ENCODE peak calls at places on chromosomes 1 and 21, in seven cellular contexts. V is lower leg skin, A is thyroid gland, Z is IMR-90, U is HCT116, F is ovary, H is transverse colon. C is an unnamed sample.

GRCh38 chr1:97820470-97821188 is 100.2 kb downstream of the DPYD start:
- DNase-seq in V (no peak), A (no peak), Z (peak; percentile 58), U (peak; percentile 29), F (no peak), H (no peak), C (no peak)

GRCh38 chr1:155051777-155052398 is 772 bp downstream of the ADAM15 start:
- DNase-seq in V (peak; percentile 92), A (peak; percentile 76), Z (peak; percentile 13), U (no peak), F (peak; percentile 65), H (peak; percentile 69), C (peak; percentile 70)

GRCh38 chr1:35111106-35111505 is 31.9 kb downstream of the ZMYM1 start:
- DNase-seq in V (no peak), A (no peak), Z (peak; percentile 92), U (no peak), F (no peak), H (no peak), C (no peak)

GRCh38 chr1:14486401-14487110 is 111.9 kb upstream of the KAZN start:
- DNase-seq in V (no peak), A (peak; percentile 5), Z (peak; percentile 69), U (no peak), F (peak; percentile 40), H (no peak), C (no peak)

GRCh38 chr1:90955769-90956168 is 66.1 kb downstream of the ZNF644 start:
- DNase-seq in V (no peak), A (no peak), Z (no peak), U (no peak), F (no peak), H (no peak), C (no peak)

GRCh38 chr1:24699628-24700027 is 45.6 kb upstream of the CLIC4 start:
- DNase-seq in V (no peak), A (no peak), Z (peak; percentile 54), U (no peak), F (no peak), H (no peak), C (no peak)

GRCh38 chr1:1431845-1432565 is 3.5 kb upstream of the VWA1 start:
- DNase-seq in V (peak; percentile 91), A (no peak), Z (no peak), U (no peak), F (peak; percentile 64), H (peak; percentile 74), C (peak; percentile 91)

GRCh38 chr1:244239261-244239770 is 188.2 kb downstream of the ZBTB18 start:
- DNase-seq in V (peak; percentile 29), A (no peak), Z (peak; percentile 45), U (no peak), F (no peak), H (no peak), C (no peak)

GRCh38 chr1:245611251-245611650 is 456.5 kb downstream of the KIF26B start:
- DNase-seq in V (no peak), A (no peak), Z (no peak), U (no peak), F (no peak), H (no peak), C (no peak)

GRCh38 chr1:19344372-19344810 is 32.3 kb downstream of the SLC66A1 start:
- DNase-seq in V (peak; percentile 91), A (peak; percentile 50), Z (peak; percentile 28), U (no peak), F (peak; percentile 79), H (peak; percentile 63), C (peak; percentile 76)

GRCh38 chr1:36383240-36383639 is 2.5 kb downstream of the STK40 start:
- DNase-seq in V (no peak), A (no peak), Z (no peak), U (no peak), F (no peak), H (no peak), C (no peak)

GRCh38 chr1:228370941-228371740 is 35.5 kb downstream of the TRIM11 start:
- DNase-seq in V (peak; percentile 80), A (peak; percentile 41), Z (no peak), U (no peak), F (no peak), H (no peak), C (peak; percentile 15)

GRCh38 chr1:117671781-117672501 is 66.1 kb downstream of the TENT5C start:
- DNase-seq in V (peak; percentile 84), A (peak; percentile 64), Z (no peak), U (no peak), F (no peak), H (peak; percentile 67), C (peak; percentile 63)
- TF ChIP-seq CTCF in V (no peak), A (peak; percentile 50), Z (peak; percentile 16), U (no peak), F (no peak), H (peak; percentile 7), C (peak; percentile 30)

GRCh38 chr1:112391603-112391940 is 4.4 kb upstream of the CTTNBP2NL start:
- DNase-seq in V (no peak), A (no peak), Z (no peak), U (no peak), F (no peak), H (peak; percentile 19), C (no peak)
- H3K4me3 ChIP-seq in V (no peak overlapping the region), A (no peak overlapping the region), Z (no peak overlapping the region), U (no peak overlapping the region), F (peak overlapping the region; percentile 35), H (peak overlapping the region; percentile 25), C (no peak overlapping the region)

GRCh38 chr1:27488523-27489138 is 1.3 kb downstream of the WASF2 start:
- DNase-seq in V (peak; percentile 43), A (no peak), Z (peak; percentile 33), U (no peak), F (no peak), H (no peak), C (peak; percentile 26)
- TF ChIP-seq POLR2A in V (no peak), A (no peak), Z (no peak), U (no peak), F (no peak), H (no peak), C (no peak)

DNA sequence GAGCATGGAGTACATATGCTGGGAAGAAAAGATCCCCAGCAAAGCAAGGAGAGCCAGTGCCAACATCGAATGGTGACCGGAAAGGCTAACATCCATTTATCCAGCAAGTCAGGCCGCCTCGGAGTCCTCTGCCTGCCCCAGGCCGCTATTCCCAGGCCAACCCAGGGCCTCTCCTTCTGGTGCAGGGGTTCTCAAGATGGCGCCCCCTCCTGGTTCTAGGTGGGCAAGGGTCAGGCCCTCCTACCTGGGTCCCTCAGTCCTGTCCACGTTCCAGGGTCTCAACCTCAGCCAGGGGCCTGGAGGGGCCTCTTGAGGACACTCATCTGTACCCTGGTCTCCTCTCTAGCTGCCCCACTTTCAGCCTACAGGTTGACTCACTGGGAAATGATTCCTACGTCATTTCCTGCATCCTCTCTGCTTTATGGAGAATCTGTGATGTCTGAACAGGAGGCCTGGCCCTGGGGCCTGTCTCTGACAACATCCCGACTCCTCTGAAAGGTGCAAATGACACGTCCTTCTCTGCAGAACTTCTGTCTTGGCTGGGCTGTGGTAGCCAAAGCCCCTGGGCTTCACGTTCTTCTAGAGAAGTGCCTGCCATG is 145.3 kb downstream of the PSMG1 start:
- DNase-seq in V (no peak), A (no peak), Z (peak; percentile 52), U (no peak), F (no peak), H (no peak), C (no peak)
- TF ChIP-seq CTCF in V (no peak), A (no peak), Z (no peak), U (peak; percentile 38), F (no peak), H (no peak), C (no peak)

GRCh38 chr1:193183019-193183643 is 3.3 kb downstream of the B3GALT2 start:
- DNase-seq in V (no peak), A (no peak), Z (peak; percentile 71), U (peak; percentile 51), F (no peak), H (no peak), C (no peak)
- H3K4me3 ChIP-seq in V (no peak overlapping the region), A (no peak overlapping the region), Z (peak overlapping the region; percentile 32), U (no peak overlapping the region), F (no peak overlapping the region), H (no peak overlapping the region), C (no peak overlapping the region)

C was measured in right lobe of liver.